ENCODE peak calls at places on chromosomes 5 and 9, in five cellular contexts. Q, R, A, M and T are unnamed samples.

GRCh38 chr5:150461231-150461630 is 11.7 kb upstream of the RPS14 start:
- DNase-seq in Q (no peak), A (no peak), M (peak; percentile 98), R (no peak), T (no peak)

GRCh38 chr9:30235068-30235467 is 2149.4 kb upstream of the ACO1 start:
- DNase-seq in A (no peak), M (no peak), Q (no peak), R (no peak), T (no peak)

GRCh38 chr9:110217656-110218099 is 9.7 kb upstream of the C9orf152 start:
- DNase-seq in M (peak; percentile 48), R (no peak), Q (no peak), A (peak; percentile 31), T (no peak)

GRCh38 chr5:149834246-149834855 is 104.2 kb downstream of the PPARGC1B start:
- DNase-seq in R (peak; percentile 6), Q (peak; percentile 32), A (peak; percentile 41), M (peak; percentile 71), T (no peak)

GRCh38 chr9:125137200-125137599 is 6.1 kb downstream of the SCAI start:
- DNase-seq in A (peak; percentile 63), M (no peak), R (no peak), Q (no peak), T (no peak)

GRCh38 chr5:163571755-163572154 is 66.3 kb downstream of the MAT2B start:
- DNase-seq in R (no peak), Q (no peak), M (peak; percentile 78), A (peak; percentile 97), T (no peak)

GRCh38 chr5:58122157-58122556 is 337.7 kb downstream of the PLK2 start:
- DNase-seq in R (no peak), M (peak; percentile 64), A (no peak), Q (no peak), T (no peak)

GRCh38 chr5:74630387-74631087 is 10.0 kb downstream of the ENC1 start:
- DNase-seq in Q (no peak), M (no peak), A (peak; percentile 87), R (no peak), T (no peak)

GRCh38 chr9:84349706-84350105 is 9.1 kb upstream of the SLC28A3 start:
- DNase-seq in A (no peak), M (no peak), R (no peak), Q (no peak), T (no peak)

GRCh38 chr5:172450861-172451695 is 3.2 kb downstream of the SH3PXD2B start:
- DNase-seq in Q (peak; percentile 19), M (peak; percentile 41), A (no peak), R (peak; percentile 26), T (peak; percentile 56)

GRCh38 chr5:57524661-57525060 is 42.0 kb upstream of the ACTBL2 start:
- DNase-seq in Q (no peak), R (no peak), A (no peak), M (no peak), T (no peak)

GRCh38 chr5:163309850-163310365 is 127.5 kb upstream of the CCNG1 start:
- DNase-seq in M (no peak), A (no peak), R (no peak), Q (no peak), T (no peak)

GRCh38 chr5:43134019-43134418 is 13.3 kb downstream of the ZNF131 start:
- DNase-seq in M (no peak), R (no peak), Q (no peak), A (no peak), T (no peak)

GRCh38 chr5:177130211-177131018 is 3.2 kb upstream of the NSD1 start:
- DNase-seq in M (no peak), Q (no peak), A (no peak), R (no peak), T (peak; percentile 56)

GRCh38 chr5:2762744-2763532 is 11.5 kb upstream of the IRX2 start:
- DNase-seq in Q (no peak), M (no peak), A (no peak), R (no peak), T (no peak)

GRCh38 chr5:34580983-34581382 is 75.1 kb upstream of the RAI14 start:
- DNase-seq in Q (no peak), M (no peak), A (no peak), R (no peak), T (no peak)

GRCh38 chr5:50501510-50502209 is 60.6 kb upstream of the EMB start:
- DNase-seq in M (no peak), R (no peak), Q (no peak), A (no peak), T (no peak)

GRCh38 chr5:74402553-74402952 is 238.0 kb downstream of the ENC1 start:
- DNase-seq in Q (no peak), R (no peak), A (no peak), M (no peak), T (no peak)

GRCh38 chr5:178832618-178833201 is 27.0 kb upstream of the ZNF354B start:
- DNase-seq in A (no peak), R (no peak), M (no peak), Q (no peak), T (no peak)

GRCh38 chr9:126501383-126502331 is 112.1 kb upstream of the LMX1B start:
- DNase-seq in Q (no peak), A (no peak), M (no peak), R (no peak), T (peak; percentile 32)

GRCh38 chr5:135442387-135443256 is 4.5 kb downstream of the DCANP1 start:
- DNase-seq in M (no peak), R (no peak), Q (no peak), A (no peak), T (peak; percentile 27)